ENCODE peak calls at places on chromosome 14, in seven cellular contexts. D, E, J, C, A, S and L are unnamed samples.

GRCh38 chr14:55837467-55837866 is 257.5 kb downstream of the KTN1 start:
- DNase-seq in D (no peak), E (no peak), J (no peak), C (no peak), A (no peak), S (no peak), L (no peak)

GRCh38 chr14:31944256-31945073 is 132.6 kb upstream of the ARHGAP5 start:
- DNase-seq in D (no peak), E (no peak), J (no peak), C (no peak), A (no peak), S (no peak), L (no peak)

GRCh38 chr14:99755629-99756603 is 37.3 kb upstream of the EML1 start:
- DNase-seq in D (peak), E (no peak), J (no peak), C (peak), A (no peak), S (no peak), L (no peak)

GRCh38 chr14:56247495-56248087 is 129.4 kb downstream of the PELI2 start:
- DNase-seq in D (no peak), E (no peak), J (no peak), C (peak), A (no peak), S (peak), L (no peak)

GRCh38 chr14:83463500-83464098 is 1929.9 kb upstream of the SEL1L start:
- DNase-seq in D (peak), E (peak), J (no peak), C (peak), A (no peak), S (peak), L (peak)

GRCh38 chr14:35247777-35248475 is 44.3 kb upstream of the PSMA6 start:
- DNase-seq in D (no peak), E (no peak), J (no peak), C (no peak), A (no peak), S (no peak), L (no peak)

GRCh38 chr14:94451826-94452225 is 774 bp downstream of the SERPINA11 start:
- DNase-seq in D (no peak), E (no peak), J (no peak), C (no peak), A (no peak), S (no peak), L (no peak)

GRCh38 chr14:98244162-98244948 is 1027.6 kb downstream of the BCL11B start:
- DNase-seq in D (no peak), E (no peak), J (no peak), C (no peak), A (no peak), S (peak), L (no peak)

GRCh38 chr14:21229821-21230220 is 39.4 kb downstream of the HNRNPC start:
- DNase-seq in D (no peak), E (no peak), J (no peak), C (no peak), A (no peak), S (no peak), L (no peak)

GRCh38 chr14:76955575-76956252 is 72.8 kb downstream of the IRF2BPL start:
- DNase-seq in D (peak), E (peak), J (peak), C (peak), A (no peak), S (peak), L (peak)

GRCh38 chr14:23468704-23469126 is 788 bp upstream of the NGDN start:
- DNase-seq in D (no peak), E (no peak), J (no peak), C (no peak), A (no peak), S (no peak), L (no peak)

GRCh38 chr14:56720703-56721426 is 89.4 kb downstream of the OTX2 start:
- DNase-seq in D (no peak), E (no peak), J (no peak), C (no peak), A (no peak), S (no peak), L (no peak)

GRCh38 chr14:60092516-60092915 is 793 bp downstream of the PCNX4 start:
- DNase-seq in D (peak), E (peak), J (peak), C (peak), A (no peak), S (peak), L (peak)

GRCh38 chr14:44586910-44587309 is 79.8 kb upstream of the FSCB start:
- DNase-seq in D (no peak), E (no peak), J (no peak), C (no peak), A (no peak), S (no peak), L (no peak)

GRCh38 chr14:35339761-35340406 is 47.7 kb downstream of the PSMA6 start:
- DNase-seq in D (no peak), E (no peak), J (no peak), C (no peak), A (no peak), S (no peak), L (no peak)

GRCh38 chr14:24184104-24184970 is 4.3 kb downstream of the IPO4 start:
- DNase-seq in D (no peak), E (no peak), J (no peak), C (no peak), A (no peak), S (no peak), L (no peak)

GRCh38 chr14:100105357-100106169 is 40.3 kb downstream of the EVL start:
- DNase-seq in D (no peak), E (no peak), J (no peak), C (no peak), A (no peak), S (no peak), L (no peak)

GRCh38 chr14:45426685-45427282 is 173.8 kb upstream of the MIS18BP1 start:
- DNase-seq in D (peak), E (no peak), J (no peak), C (peak), A (no peak), S (peak), L (peak)

GRCh38 chr14:105855246-105855892 is 329.0 kb downstream of the TMEM121 start:
- DNase-seq in D (no peak), E (no peak), J (no peak), C (no peak), A (no peak), S (no peak), L (no peak)

GRCh38 chr14:65462411-65462810 is 49.9 kb downstream of the FUT8 start:
- DNase-seq in D (peak), E (peak), J (no peak), C (peak), A (no peak), S (peak), L (peak)

GRCh38 chr14:56996721-56997399 is 186.6 kb upstream of the OTX2 start:
- DNase-seq in D (no peak), E (no peak), J (no peak), C (peak), A (no peak), S (peak), L (no peak)

GRCh38 chr14:33916663-33917565 is 34.0 kb downstream of the EGLN3 start:
- DNase-seq in D (peak), E (no peak), J (no peak), C (peak), A (no peak), S (peak), L (no peak)

GRCh38 chr14:25259470-25259869 is 209.5 kb upstream of the STXBP6 start:
- DNase-seq in D (no peak), E (no peak), J (no peak), C (no peak), A (no peak), S (no peak), L (no peak)

GRCh38 chr14:65184032-65184764 is 81.9 kb upstream of the MAX start:
- DNase-seq in D (peak), E (no peak), J (no peak), C (no peak), A (no peak), S (peak), L (no peak)

GRCh38 chr14:75634848-75635247 is 25.8 kb downstream of the ERG28 start:
- DNase-seq in D (no peak), E (no peak), J (no peak), C (no peak), A (no peak), S (peak), L (no peak)

GRCh38 chr14:93956082-93956481 is 20.3 kb downstream of the ASB2 start:
- DNase-seq in D (no peak), E (no peak), J (no peak), C (no peak), A (no peak), S (no peak), L (no peak)

GRCh38 chr14:91323671-91324605 is 79.4 kb upstream of the GPR68 start:
- DNase-seq in D (peak), E (peak), J (peak), C (peak), A (peak), S (peak), L (peak)

GRCh38 chr14:71166434-71166833 is 259.2 kb downstream of the PCNX1 start:
- DNase-seq in D (peak), E (no peak), J (no peak), C (no peak), A (no peak), S (peak), L (no peak)

GRCh38 chr14:37890095-37890494 is 294.7 kb downstream of the TTC6 start:
- DNase-seq in D (no peak), E (no peak), J (no peak), C (no peak), A (no peak), S (no peak), L (no peak)